ENCODE peak calls at places on chromosomes 6 and 20, in seven cellular contexts. T is CD8-positive, alpha-beta T cell; S is body of pancreas; C is ovary; K is cardiac muscle cell; U is fibroblast of lung; F is thoracic aorta. R is an unnamed sample.

GRCh38 chr6:167898673-167899311 is 72.1 kb downstream of the AFDN start:
- DNase-seq in T (no peak), S (no peak), C (no peak), K (peak; percentile 66), U (peak; percentile 40), F (no peak), R (no peak)

GRCh38 chr20:2804921-2805681 is 4.7 kb upstream of the CPXM1 start:
- DNase-seq in T (no peak), S (no peak), C (no peak), K (peak; percentile 58), U (no peak), F (no peak), R (no peak)

GRCh38 chr6:161452241-161452640 is 178.4 kb upstream of the AGPAT4 start:
- DNase-seq in T (no peak), S (no peak), C (no peak), K (no peak), U (no peak), F (no peak), R (no peak)

GRCh38 chr6:2168480-2168879 is 76.9 kb downstream of the GMDS start:
- DNase-seq in T (no peak), S (no peak), C (no peak), K (no peak), U (peak; percentile 56), F (no peak), R (no peak)

GRCh38 chr6:137866200-137866913 is 702 bp upstream of the TNFAIP3 start:
- DNase-seq in T (no peak), S (no peak), C (peak; percentile 53), K (no peak), U (no peak), F (peak; percentile 21), R (no peak)

GRCh38 chr6:134379086-134379485 is 61.2 kb upstream of the SGK1 start:
- DNase-seq in T (no peak), S (peak; percentile 84), C (no peak), K (no peak), U (no peak), F (no peak), R (peak; percentile 62)

GRCh38 chr6:148146717-148147116 is 195.9 kb upstream of the SASH1 start:
- DNase-seq in T (no peak), S (no peak), C (no peak), K (peak; percentile 23), U (peak; percentile 66), F (no peak), R (peak; percentile 89)

GRCh38 chr6:112244428-112244827 is 9.9 kb downstream of the LAMA4 start:
- DNase-seq in T (no peak), S (no peak), C (no peak), K (no peak), U (no peak), F (no peak), R (no peak)

GRCh38 chr6:111980168-111980567 is 73.7 kb upstream of the CCN6 start:
- DNase-seq in T (no peak), S (no peak), C (no peak), K (peak; percentile 65), U (peak; percentile 91), F (no peak), R (no peak)

GRCh38 chr6:159168536-159169192 is 536 bp upstream of the FNDC1 start:
- DNase-seq in T (no peak), S (peak; percentile 32), C (peak; percentile 49), K (peak; percentile 64), U (peak; percentile 54), F (no peak), R (no peak)

GRCh38 chr20:4130404-4131189 is 115.2 kb upstream of the RNF24 start:
- DNase-seq in T (no peak), S (no peak), C (no peak), K (peak; percentile 64), U (peak; percentile 81), F (no peak), R (peak; percentile 66)

GRCh38 chr20:40773376-40773775 is 84.3 kb upstream of the MAFB start:
- DNase-seq in T (peak; percentile 17), S (no peak), C (no peak), K (no peak), U (no peak), F (no peak), R (no peak)

DNA sequence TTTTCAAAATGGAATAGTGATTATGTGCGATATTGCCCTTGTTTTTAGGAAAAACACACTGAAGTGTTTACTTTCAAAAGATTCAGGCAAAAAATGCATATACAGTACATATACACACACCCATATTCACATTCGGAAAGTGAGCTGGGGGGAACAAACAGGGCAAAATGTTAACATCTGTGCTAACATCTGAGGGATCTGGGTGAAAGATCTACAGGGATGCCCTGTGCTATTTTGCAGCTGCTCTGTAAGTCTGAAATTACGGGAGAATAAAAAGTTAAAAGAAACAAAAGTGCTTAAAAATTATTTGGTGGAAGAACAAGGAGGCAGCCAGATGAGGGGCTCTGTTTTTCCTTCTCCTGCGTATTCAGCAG is 860 bp downstream of the CST3 start:
- DNase-seq in T (no peak), S (no peak), C (no peak), K (no peak), U (no peak), F (no peak), R (no peak)
- H3K4me1 ChIP-seq in T (no peaks in the 10 kb centered on the region), S (peaks cover 30% of the 10 kb centered on the region), C (peaks cover 21% of the 10 kb centered on the region), K (no peaks in the 10 kb centered on the region), U (peaks cover 9% of the 10 kb centered on the region), F (peaks cover 19% of the 10 kb centered on the region), R (peaks cover 23% of the 10 kb centered on the region)

GRCh38 chr20:44958276-44958675 is 1.9 kb downstream of the TOMM34 start:
- DNase-seq in T (no peak), S (no peak), C (no peak), K (no peak), U (no peak), F (no peak), R (no peak)

GRCh38 chr20:44955270-44955669 is 4.9 kb downstream of the TOMM34 start:
- DNase-seq in T (no peak), S (no peak), C (no peak), K (no peak), U (no peak), F (no peak), R (no peak)

GRCh38 chr20:44959082-44959895 is 908 bp downstream of the TOMM34 start:
- DNase-seq in T (peak; percentile 58), S (no peak), C (no peak), K (peak; percentile 51), U (peak; percentile 79), F (peak; percentile 30), R (no peak)

GRCh38 chr20:44954198-44954597 is 6.0 kb downstream of the TOMM34 start:
- DNase-seq in T (no peak), S (no peak), C (no peak), K (no peak), U (no peak), F (no peak), R (no peak)

DNA sequence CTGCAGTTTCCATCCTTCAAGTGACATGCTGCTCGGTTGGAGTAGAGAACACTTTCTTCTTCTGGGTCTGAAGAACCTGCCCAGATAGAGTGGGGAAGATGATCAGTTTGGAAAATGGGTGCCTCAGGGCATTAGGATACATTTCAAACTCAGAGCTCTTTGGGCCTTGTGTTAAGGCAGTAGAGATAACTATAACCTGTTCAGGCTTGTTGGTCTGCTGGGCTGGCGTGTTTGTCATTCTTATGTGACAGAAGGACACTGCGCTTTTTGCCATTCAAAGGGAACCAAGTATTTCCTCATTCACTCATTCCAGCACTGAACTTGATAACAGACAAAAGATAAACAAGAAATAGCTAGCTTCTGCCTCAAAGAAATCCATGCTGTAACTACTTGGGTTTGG is 3.8 kb downstream of the TOMM34 start:
- DNase-seq in T (no peak), S (no peak), C (no peak), K (no peak), U (no peak), F (no peak), R (no peak)
- H3K36me3 ChIP-seq in T (peaks cover 41% of the 10 kb centered on the region), S (no peaks in the 10 kb centered on the region), C (no peaks in the 10 kb centered on the region), K (peaks cover 48% of the 10 kb centered on the region), U (peaks cover 14% of the 10 kb centered on the region), F (peaks cover 22% of the 10 kb centered on the region), R (peaks cover 69% of the 10 kb centered on the region)

DNA sequence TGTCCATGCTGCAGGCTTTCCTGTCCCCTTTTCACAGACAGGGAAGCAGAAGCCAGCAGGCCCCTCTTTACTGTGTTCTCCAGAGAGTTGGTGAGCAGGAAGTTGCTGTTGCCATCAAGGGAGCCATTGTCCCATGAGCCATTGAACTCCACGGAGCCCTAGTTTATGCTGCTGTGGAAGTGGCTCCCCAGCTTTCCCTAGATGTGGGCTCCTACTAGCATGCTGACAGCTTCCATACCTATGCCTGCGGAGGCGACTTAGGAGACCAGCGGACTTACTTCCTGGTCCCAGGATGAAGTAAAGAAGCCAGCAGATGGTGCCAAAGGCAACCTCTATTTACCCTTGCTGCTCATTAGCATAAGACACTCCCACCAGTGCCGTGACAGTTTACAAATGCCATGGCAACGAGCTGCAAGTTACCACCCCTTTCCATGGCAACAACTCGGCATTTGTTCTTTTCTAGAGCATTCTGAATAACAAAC is 30.8 kb upstream of the FKBP1A start:
- DNase-seq in T (no peak), S (peak; percentile 66), C (no peak), K (peak; percentile 86), U (peak; percentile 83), F (no peak), R (no peak)
- TF ChIP-seq CTCF in T (no peak), S (no peak), C (no peak), K (peak; percentile 26), U (peak; percentile 17), F (no peak), R (no peak)

GRCh38 chr20:1393507-1393882 is 641 bp upstream of the FKBP1A start:
- DNase-seq in T (no peak), S (no peak), C (no peak), K (no peak), U (no peak), F (no peak), R (no peak)

GRCh38 chr20:1390552-1391403 is 2.1 kb downstream of the FKBP1A start:
- DNase-seq in T (no peak), S (no peak), C (no peak), K (no peak), U (no peak), F (no peak), R (no peak)

GRCh38 chr20:1391640-1392442 is 1.0 kb downstream of the FKBP1A start:
- DNase-seq in T (no peak), S (no peak), C (peak; percentile 40), K (peak; percentile 69), U (peak; percentile 48), F (no peak), R (peak; percentile 75)

GRCh38 chr20:1392443-1392692 is 486 bp downstream of the FKBP1A start:
- DNase-seq in T (no peak), S (no peak), C (no peak), K (no peak), U (no peak), F (no peak), R (no peak)

DNA sequence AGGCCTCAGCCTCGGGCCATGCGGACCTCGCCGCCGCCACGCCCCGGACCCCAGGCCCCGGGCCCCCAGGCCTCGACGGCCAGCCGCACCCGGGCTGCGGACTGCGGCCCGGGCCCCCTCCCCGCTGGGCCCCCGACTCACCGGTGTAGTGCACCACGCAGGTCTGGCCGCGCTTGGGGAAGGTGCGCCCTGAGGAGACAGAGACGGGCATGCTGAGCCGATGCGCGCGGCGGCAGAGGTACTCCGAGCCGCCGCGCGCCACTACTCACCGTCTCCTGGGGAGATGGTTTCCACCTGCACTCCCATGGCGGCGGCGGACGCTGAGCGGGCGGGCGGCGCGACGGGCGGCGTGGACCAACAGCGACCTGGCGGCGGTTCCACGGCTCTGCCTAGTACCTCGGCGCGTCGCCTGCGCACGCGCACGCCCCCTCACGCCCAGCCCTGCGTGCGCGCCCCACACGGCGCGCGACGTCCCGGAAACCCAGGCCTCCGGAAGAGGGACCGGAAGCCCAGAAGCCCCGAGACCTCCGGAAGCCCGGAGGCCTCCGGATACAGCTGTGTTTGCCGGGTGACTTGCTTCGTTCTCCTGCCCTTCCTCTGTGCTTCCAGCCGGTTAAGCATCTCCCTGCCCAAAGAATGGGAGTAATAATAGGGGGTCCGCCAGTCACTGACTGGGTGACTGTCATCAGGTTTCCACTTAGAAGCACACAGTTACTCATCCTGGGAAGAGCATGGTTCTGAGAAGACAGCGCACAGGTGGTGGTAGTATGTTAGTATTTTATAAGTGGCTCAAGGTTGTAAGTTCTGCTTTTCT is at the start of gene FKBP1A:
- DNase-seq in T (peak; percentile 97), S (peak; percentile 95), C (peak; percentile 96), K (peak; percentile 94), U (peak; percentile 85), F (peak; percentile 52), R (peak; percentile 89)
- H3K4me1 ChIP-seq in T (peaks cover 48% of the 10 kb centered on the region), S (peaks cover 41% of the 10 kb centered on the region), C (peaks cover 32% of the 10 kb centered on the region), K (peaks cover 14% of the 10 kb centered on the region), U (peaks cover 19% of the 10 kb centered on the region), F (peaks cover 34% of the 10 kb centered on the region), R (peaks cover 19% of the 10 kb centered on the region)